ENCODE peak calls at places on chromosomes 11 and 22, in eight cellular contexts. F, Z, W, J, O, G, U and D are unnamed samples. For H3K79me2 and H3K27me3, the result is how much of the 10 kb centered on the place peaks cover.

GRCh38 chr11:117010808-117011540 is 87.3 kb downstream of the SIK3 start:
- DNase-seq in W (no peak), O (peak), G (no peak), Z (no peak), F (peak), U (peak), J (peak), D (peak)

GRCh38 chr11:96228472-96228871 is 114.5 kb downstream of the MAML2 start:
- DNase-seq in O (peak), G (no peak), W (no peak), Z (no peak), J (peak), F (peak), U (peak), D (peak)

GRCh38 chr11:44927174-44927661 is 23.5 kb downstream of the TP53I11 start:
- DNase-seq in F (peak), O (peak), G (peak), Z (peak), W (peak), J (peak), U (peak), D (peak)

GRCh38 chr11:85180528-85180927 is 446.6 kb downstream of the DLG2 start:
- DNase-seq in F (no peak), Z (no peak), G (no peak), U (no peak), W (no peak), J (peak), O (no peak), D (no peak)

GRCh38 chr11:67648796-67649613 is 1.5 kb downstream of the ACY3 start:
- DNase-seq in W (no peak), G (no peak), U (no peak), F (no peak), O (peak), J (no peak), Z (no peak), D (no peak)

GRCh38 chr11:39374963-39375698 is 2084.3 kb downstream of the LRRC4C start:
- DNase-seq in F (peak), O (no peak), J (peak), U (peak), W (peak), Z (no peak), G (peak), D (no peak)

GRCh38 chr11:62604460-62605130 is 2.9 kb upstream of the MTA2 start:
- DNase-seq in W (peak), O (no peak), G (no peak), U (no peak), Z (peak), J (no peak), F (no peak), D (no peak)

GRCh38 chr22:19645391-19645790 is 68.9 kb upstream of the SEPTIN5 start:
- DNase-seq in F (no peak), G (peak), U (no peak), O (no peak), W (peak), J (no peak), Z (peak), D (no peak)

GRCh38 chr11:9762531-9762930 is 98.7 kb downstream of the SWAP70 start:
- DNase-seq in J (no peak), O (no peak), U (no peak), Z (no peak), W (no peak), G (no peak), F (no peak), D (no peak)

GRCh38 chr11:33262016-33262638 is 4.9 kb downstream of the HIPK3 start:
- DNase-seq in Z (no peak), U (peak), J (peak), G (no peak), F (peak), W (no peak), O (no peak), D (peak)

GRCh38 chr11:3123761-3124733 is 41.1 kb downstream of the OSBPL5 start:
- DNase-seq in U (peak), Z (no peak), W (no peak), J (peak), O (peak), F (peak), G (peak), D (peak)

GRCh38 chr11:35967042-35967441 is 23.2 kb downstream of the LDLRAD3 start:
- DNase-seq in Z (no peak), F (no peak), J (no peak), U (no peak), W (no peak), O (no peak), G (no peak), D (no peak)

GRCh38 chr11:35968386-35969088 is 24.7 kb downstream of the LDLRAD3 start:
- DNase-seq in F (no peak), U (no peak), G (no peak), W (no peak), Z (no peak), O (no peak), J (no peak), D (no peak)

GRCh38 chr11:35964846-35965245 is 21.0 kb downstream of the LDLRAD3 start:
- DNase-seq in F (no peak), Z (no peak), G (no peak), O (no peak), W (no peak), J (no peak), U (no peak), D (no peak)

GRCh38 chr11:35962373-35963138 is 18.7 kb downstream of the LDLRAD3 start:
- DNase-seq in W (no peak), G (no peak), O (no peak), U (no peak), J (no peak), Z (no peak), F (no peak), D (no peak)

GRCh38 chr11:35963911-35964310 is 20.0 kb downstream of the LDLRAD3 start:
- DNase-seq in U (no peak), O (no peak), Z (no peak), F (no peak), J (no peak), G (no peak), W (no peak), D (no peak)
- H3K79me2 ChIP-seq in U (under half), O (under half), Z (under half), F (under half), J (half or more), G (half or more), W (half or more), D (under half)

GRCh38 chr11:64742940-64743590 is 877 bp downstream of the RASGRP2 start:
- DNase-seq in U (peak), Z (peak), W (peak), F (no peak), G (peak), J (peak), O (no peak), D (no peak)

GRCh38 chr11:64742087-64742939 is 1.6 kb downstream of the RASGRP2 start:
- DNase-seq in Z (peak), W (peak), J (peak), F (no peak), U (peak), O (no peak), G (no peak), D (no peak)

GRCh38 chr11:64739871-64740270 is 4.1 kb downstream of the RASGRP2 start:
- DNase-seq in G (no peak), J (no peak), F (no peak), Z (no peak), W (no peak), O (no peak), U (no peak), D (no peak)

GRCh38 chr11:64743591-64744543 is at the start of gene RASGRP2:
- DNase-seq in U (peak), Z (peak), J (peak), G (peak), F (no peak), O (no peak), W (peak), D (no peak)

GRCh38 chr11:64741393-64742086 is 2.4 kb downstream of the RASGRP2 start:
- DNase-seq in O (no peak), G (no peak), W (peak), F (no peak), J (no peak), Z (peak), U (no peak), D (no peak)
- H3K27me3 ChIP-seq in O (half or more), G (under half), W (under half), F (under half), J (under half), Z (under half), U (under half), D (under half)

GRCh38 chr22:23651676-23652075 is 19.6 kb upstream of the DRICH1 start:
- DNase-seq in O (no peak), G (no peak), F (no peak), W (no peak), Z (no peak), J (no peak), U (no peak), D (no peak)
- H3K27ac ChIP-seq in O (no peak), G (no peak), F (no peak), W (no peak), Z (no peak), J (no peak), U (no peak), D (no peak)

DNA sequence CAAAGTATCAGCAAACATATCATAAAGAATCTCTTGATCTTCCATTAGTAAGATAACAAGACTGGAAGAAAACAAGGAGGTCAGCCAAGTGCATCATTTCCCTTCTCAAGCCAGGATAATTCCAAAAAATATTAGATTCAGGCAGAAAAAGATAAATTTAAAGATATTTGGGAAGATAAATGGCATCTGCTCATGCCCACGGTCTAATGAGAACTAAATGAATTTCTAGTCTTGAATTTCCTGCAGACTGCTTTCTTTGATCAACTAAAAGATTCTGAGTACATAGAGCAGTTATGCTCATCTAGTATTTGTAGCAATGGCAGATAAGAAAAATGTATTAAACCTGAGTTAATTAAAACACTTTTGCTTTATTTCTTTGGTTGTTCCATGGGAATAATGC is 31.1 kb downstream of the DDI1 start:
- DNase-seq in Z (no peak), F (no peak), U (no peak), G (no peak), W (no peak), O (no peak), J (no peak), D (no peak)
- H3K79me2 ChIP-seq in Z (under half), F (under half), U (under half), G (under half), W (under half), O (under half), J (under half), D (under half)

DNA sequence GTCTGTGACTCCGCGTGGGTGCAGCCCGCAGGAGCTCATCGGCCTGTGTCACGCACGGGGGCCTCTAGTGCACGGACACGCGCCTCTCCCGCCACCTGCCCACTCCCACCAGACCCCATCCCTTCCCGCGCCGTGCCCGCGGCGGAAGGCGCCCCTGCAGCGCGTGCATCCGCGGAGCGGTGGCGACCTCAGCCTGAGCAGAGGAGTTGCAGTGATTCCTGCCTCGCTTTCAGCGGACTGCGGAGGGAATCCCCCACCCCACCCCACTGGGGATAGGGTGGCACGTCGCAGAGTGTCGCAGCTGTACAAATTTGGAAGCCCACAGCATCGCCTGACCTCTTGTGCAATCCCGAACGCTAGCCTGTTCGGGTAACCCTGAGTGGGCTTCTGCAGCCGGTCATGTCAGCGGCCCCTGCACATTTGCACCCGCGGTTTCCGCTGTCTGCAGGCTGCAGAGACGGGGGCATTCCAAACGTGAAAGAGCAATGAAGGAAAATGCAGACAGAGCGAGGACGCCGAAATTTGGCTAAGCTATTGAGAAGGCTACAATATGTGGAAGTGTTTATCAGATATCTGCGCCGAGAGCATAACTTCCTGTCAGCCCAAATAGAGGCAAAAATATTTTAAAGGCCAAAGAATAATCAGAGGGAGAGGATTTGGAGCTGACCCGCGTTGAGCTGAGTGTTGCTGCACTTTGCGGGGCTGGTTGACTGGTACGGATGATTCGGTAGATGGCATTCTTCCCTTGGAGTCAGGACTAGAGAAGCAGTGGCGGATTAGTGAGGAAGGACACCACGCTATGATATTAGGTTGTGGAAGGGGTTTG is 619 bp upstream of the ARHGAP20 start:
- DNase-seq in Z (peak), W (peak), F (peak), U (peak), J (no peak), O (no peak), G (peak), D (peak)
- H3K27me3 ChIP-seq in Z (under half), W (half or more), F (under half), U (under half), J (half or more), O (under half), G (under half), D (under half)

GRCh38 chr11:133936136-133936535 is 20.6 kb downstream of the IGSF9B start:
- DNase-seq in O (no peak), J (no peak), W (no peak), Z (no peak), G (peak), U (no peak), F (no peak), D (no peak)

GRCh38 chr11:133936551-133936950 is 20.2 kb downstream of the IGSF9B start:
- DNase-seq in F (no peak), J (no peak), G (no peak), U (no peak), Z (no peak), W (no peak), O (no peak), D (no peak)

GRCh38 chr11:133935551-133935910 is 21.2 kb downstream of the IGSF9B start:
- DNase-seq in G (no peak), U (no peak), W (no peak), J (no peak), Z (no peak), F (no peak), O (no peak), D (no peak)

GRCh38 chr11:133934096-133934495 is 22.7 kb downstream of the IGSF9B start:
- DNase-seq in G (no peak), Z (no peak), O (no peak), W (no peak), J (no peak), F (no peak), U (no peak), D (no peak)

GRCh38 chr11:133934599-133935550 is 21.9 kb downstream of the IGSF9B start:
- DNase-seq in U (peak), F (peak), J (peak), Z (no peak), W (no peak), G (peak), O (no peak), D (peak)
- H3K27ac ChIP-seq in U (no peak), F (no peak), J (no peak), Z (no peak), W (no peak), G (peak), O (no peak), D (no peak)